ENCODE peak calls at places on chromosomes 4 and X, in eight cellular contexts. O, B, N, F, A, H, Z and C are unnamed samples. For H3K4me1, the result is how much of the 10 kb centered on the place peaks cover.

GRCh38 chrX:102985182-102985581 is 48.1 kb downstream of the RAB40AL start:
- DNase-seq in H (no peak), B (no peak), N (no peak), Z (no peak), A (no peak), F (no peak), O (no peak), C (no peak)

GRCh38 chrX:31126205-31126604 is 54.4 kb upstream of the FTHL17 start:
- DNase-seq in Z (no peak), N (no peak), B (no peak), A (no peak), F (no peak), H (no peak), O (no peak), C (no peak)

GRCh38 chr4:169239236-169239905 is 31.4 kb downstream of the SH3RF1 start:
- DNase-seq in N (no peak), O (no peak), A (no peak), B (no peak), H (no peak), Z (no peak), F (no peak), C (no peak)

GRCh38 chrX:41923925-41924693 is 755 bp upstream of the CASK start:
- DNase-seq in Z (no peak), F (no peak), H (no peak), A (peak), B (no peak), O (no peak), N (peak), C (no peak)

GRCh38 chr4:185219551-185220344 is 10.3 kb downstream of the SNX25 start:
- DNase-seq in F (peak), Z (peak), B (no peak), O (peak), H (peak), A (peak), N (peak), C (peak)

GRCh38 chr4:75831856-75832405 is 70.3 kb downstream of the PPEF2 start:
- DNase-seq in B (no peak), O (peak), H (no peak), F (no peak), N (peak), A (no peak), Z (no peak), C (no peak)

GRCh38 chr4:41957634-41958033 is 22.4 kb downstream of the TMEM33 start:
- DNase-seq in N (no peak), Z (no peak), F (no peak), B (no peak), A (peak), O (no peak), H (no peak), C (no peak)

GRCh38 chr4:89838005-89838404 is 1.0 kb upstream of the SNCA start:
- DNase-seq in F (no peak), B (no peak), Z (no peak), H (no peak), A (peak), N (no peak), O (no peak), C (no peak)

GRCh38 chr4:687048-687974 is 1.6 kb downstream of the SLC49A3 start:
- DNase-seq in H (peak), F (peak), Z (peak), B (peak), N (peak), O (peak), A (peak), C (peak)

GRCh38 chr4:77785669-77786068 is 33.5 kb downstream of the CNOT6L start:
- DNase-seq in A (no peak), Z (no peak), B (no peak), N (no peak), H (no peak), F (no peak), O (no peak), C (no peak)

GRCh38 chr4:7691992-7692391 is 247.7 kb downstream of the AFAP1 start:
- DNase-seq in O (no peak), N (peak), Z (peak), B (no peak), F (no peak), H (peak), A (no peak), C (no peak)

GRCh38 chr4:184275766-184276165 is 58.1 kb upstream of the ENPP6 start:
- DNase-seq in B (no peak), H (no peak), N (no peak), Z (no peak), F (no peak), A (no peak), O (no peak), C (no peak)

GRCh38 chrX:49227726-49228125 is 5.4 kb downstream of the CACNA1F start:
- DNase-seq in H (no peak), A (no peak), Z (no peak), O (no peak), B (no peak), N (no peak), F (no peak), C (no peak)

GRCh38 chr4:112083587-112084347 is 61.5 kb upstream of the FAM241A start:
- DNase-seq in F (no peak), A (peak), N (no peak), O (no peak), B (no peak), H (no peak), Z (no peak), C (no peak)

GRCh38 chrX:47862680-47863079 is 26.0 kb downstream of the ZNF81 start:
- DNase-seq in N (no peak), F (no peak), O (no peak), H (no peak), A (peak), B (no peak), Z (no peak), C (no peak)

GRCh38 chr4:125041372-125041930 is 273.3 kb upstream of the FAT4 start:
- DNase-seq in O (no peak), F (no peak), B (no peak), H (no peak), N (no peak), A (peak), Z (no peak), C (no peak)

GRCh38 chrX:132009344-132009743 is 13.8 kb upstream of the STK26 start:
- DNase-seq in H (no peak), Z (no peak), N (no peak), F (no peak), B (no peak), A (no peak), O (no peak), C (no peak)

GRCh38 chrX:123330229-123330942 is 146.3 kb downstream of the GRIA3 start:
- DNase-seq in B (no peak), H (no peak), A (no peak), Z (no peak), O (no peak), F (no peak), N (no peak), C (no peak)

GRCh38 chr4:8410641-8411271 is 29.8 kb downstream of the ACOX3 start:
- DNase-seq in N (peak), Z (peak), B (no peak), H (peak), F (no peak), A (peak), O (no peak), C (no peak)

GRCh38 chr4:41538017-41538733 is at the start of gene LIMCH1:
- DNase-seq in Z (peak), O (peak), N (peak), B (peak), A (no peak), H (peak), F (peak), C (peak)

GRCh38 chr4:170651786-170652185 is 562.0 kb upstream of the AADAT start:
- DNase-seq in N (no peak), Z (no peak), H (no peak), B (no peak), O (no peak), A (no peak), F (no peak), C (no peak)

GRCh38 chr4:4443821-4444220 is 56.9 kb downstream of the NSG1 start:
- DNase-seq in N (no peak), A (peak), F (no peak), B (no peak), H (no peak), O (no peak), Z (no peak), C (no peak)

GRCh38 chr4:36243355-36244256 is 708 bp downstream of the ARAP2 start:
- DNase-seq in Z (peak), O (no peak), N (no peak), H (peak), A (no peak), F (no peak), B (no peak), C (no peak)

GRCh38 chr4:151658959-151659593 is 101.7 kb downstream of the GATB start:
- DNase-seq in Z (no peak), O (no peak), B (no peak), A (peak), N (no peak), F (no peak), H (no peak), C (peak)

GRCh38 chr4:67929447-67929846 is 33.8 kb downstream of the TMPRSS11A start:
- DNase-seq in H (no peak), F (no peak), Z (no peak), B (no peak), N (no peak), A (no peak), O (no peak), C (no peak)

GRCh38 chr4:124640037-124640730 is 72.3 kb downstream of the ANKRD50 start:
- DNase-seq in O (no peak), Z (no peak), F (no peak), A (peak), N (no peak), H (no peak), B (no peak), C (no peak)

GRCh38 chr4:75302648-75303047 is 211.6 kb downstream of the RCHY1 start:
- DNase-seq in O (no peak), H (no peak), A (no peak), Z (no peak), N (no peak), F (no peak), B (no peak), C (no peak)

GRCh38 chr4:110200673-110201072 is 2.3 kb upstream of the ELOVL6 start:
- DNase-seq in A (no peak), Z (no peak), N (no peak), H (no peak), F (no peak), B (no peak), O (no peak), C (no peak)

GRCh38 chr4:20422398-20422797 is 170.7 kb downstream of the SLIT2 start:
- DNase-seq in N (no peak), A (peak), H (no peak), O (no peak), F (peak), B (no peak), Z (no peak), C (no peak)
- TF ChIP-seq CTCF in N (peak), A (peak), H (peak), O (no peak), F (peak), B (peak), Z (peak), C (no peak)

DNA sequence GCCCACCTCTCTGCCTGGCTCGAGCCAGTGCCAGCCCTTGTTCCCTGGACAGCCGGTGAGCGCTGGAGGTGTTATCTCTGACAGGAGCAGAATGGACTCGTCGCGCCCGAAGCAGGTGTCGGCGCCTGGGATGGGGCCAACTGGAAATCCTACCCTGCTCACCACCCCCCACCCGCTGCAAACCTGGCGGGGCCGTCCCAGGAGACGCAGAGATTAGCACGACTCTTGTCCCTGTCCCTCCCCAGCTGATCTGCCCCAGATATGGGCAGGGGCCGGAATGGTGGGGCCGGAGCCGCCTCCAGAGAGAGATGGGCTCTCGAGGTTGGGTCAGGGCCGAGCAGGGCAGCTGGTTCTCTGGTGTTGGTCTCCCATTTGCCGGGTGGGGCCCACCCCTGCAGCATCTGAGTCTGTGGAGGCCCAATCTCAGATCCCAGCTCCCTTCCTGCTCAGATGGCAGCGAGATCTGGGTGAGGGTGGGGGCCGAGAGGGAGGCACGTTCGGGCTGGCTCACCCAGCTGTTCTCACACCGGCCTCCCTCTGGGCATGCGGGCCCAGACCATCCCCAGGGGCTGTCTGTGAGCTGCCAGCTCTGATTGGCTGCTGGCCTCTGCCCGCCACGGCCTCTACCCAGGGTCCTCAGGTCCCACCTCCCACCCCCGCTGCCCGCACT is 20.1 kb upstream of the FGFR3 start:
- DNase-seq in A (no peak), F (no peak), H (no peak), B (no peak), O (no peak), Z (no peak), N (no peak), C (no peak)
- H3K4me1 ChIP-seq in A (under half), F (under half), H (under half), B (under half), O (under half), Z (under half), N (under half), C (under half)

GRCh38 chrX:127732709-127733108 is 319.5 kb downstream of the ACTRT1 start:
- DNase-seq in F (no peak), Z (no peak), O (no peak), N (no peak), H (no peak), A (no peak), B (no peak), C (no peak)
- TF ChIP-seq CTCF in F (no peak), Z (no peak), O (no peak), N (no peak), H (no peak), A (no peak), B (no peak), C (no peak)

DNA sequence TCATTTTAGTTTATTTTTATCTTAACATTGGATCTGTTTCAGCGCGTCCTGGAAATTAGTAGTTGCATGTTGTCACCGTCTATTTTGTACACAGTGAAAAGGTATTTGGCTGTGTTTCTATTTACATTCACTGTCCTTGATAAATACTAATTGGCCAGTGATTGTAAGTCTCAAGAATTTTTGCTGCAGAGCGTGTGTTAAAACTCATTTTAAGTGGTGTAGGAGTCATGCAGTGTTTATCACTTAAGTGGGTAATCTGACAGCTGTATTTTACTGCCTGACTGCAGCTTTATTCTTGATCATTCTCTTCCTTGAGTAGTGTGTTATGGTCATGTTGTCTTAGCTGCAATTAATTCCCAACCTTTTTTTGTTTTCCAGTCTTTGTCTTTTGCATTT is 9.8 kb downstream of the GUCY1A1 start:
- DNase-seq in B (no peak), O (no peak), Z (no peak), A (no peak), F (no peak), N (no peak), H (no peak), C (no peak)
- H3K4me1 ChIP-seq in B (under half), O (under half), Z (under half), A (under half), F (under half), N (under half), H (half or more), C (half or more)

DNA sequence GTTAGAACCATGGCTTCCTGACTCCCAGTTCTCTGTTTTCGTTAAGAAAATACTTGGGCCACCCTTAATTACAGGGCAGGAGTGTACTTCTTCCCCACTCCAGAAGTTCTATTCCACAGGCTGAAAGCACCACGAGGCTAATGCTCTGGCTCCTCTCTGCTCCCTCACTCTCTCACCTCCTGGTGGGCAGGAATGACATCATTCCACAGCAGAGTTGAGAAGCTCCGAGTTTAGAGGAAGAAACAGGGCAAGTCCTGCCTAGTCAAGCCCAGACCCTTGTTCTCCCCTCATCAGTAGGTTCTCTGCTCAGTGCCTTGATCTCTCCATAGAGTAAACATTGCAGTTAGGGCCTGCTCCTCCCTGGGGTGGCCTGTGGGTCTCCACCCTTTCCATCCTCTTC is 343.8 kb upstream of the CLNK start:
- DNase-seq in H (no peak), O (no peak), F (no peak), B (no peak), N (no peak), A (no peak), Z (no peak), C (peak)
- TF ChIP-seq CTCF in H (no peak), O (no peak), F (no peak), B (no peak), N (no peak), A (no peak), Z (no peak), C (no peak)

DNA sequence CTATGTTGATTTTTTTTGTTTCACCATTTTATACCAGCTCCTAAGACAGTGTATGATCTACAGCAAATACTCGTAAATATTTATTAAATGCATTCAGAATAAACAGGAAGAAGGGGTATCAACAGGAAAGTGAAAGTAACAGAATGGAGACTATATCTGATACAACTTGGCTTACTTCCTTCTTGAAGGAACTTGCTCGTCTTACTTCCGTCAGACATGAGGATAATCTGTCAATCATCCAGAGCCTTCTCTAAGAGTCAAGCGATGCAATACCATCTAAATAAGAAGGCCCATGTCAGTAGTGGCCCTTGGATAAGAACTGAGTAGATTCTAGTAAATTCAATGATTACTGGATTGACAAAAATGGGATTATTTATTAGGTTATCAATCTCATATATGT is 84.2 kb downstream of the CAMK2D start:
- DNase-seq in O (no peak), Z (no peak), H (no peak), N (no peak), B (no peak), A (no peak), F (no peak), C (no peak)
- H3K4me1 ChIP-seq in O (half or more), Z (under half), H (half or more), N (under half), B (under half), A (under half), F (under half), C (under half)

GRCh38 chr4:165006457-165006856 is 25.3 kb upstream of the TRIM60 start:
- DNase-seq in B (no peak), Z (no peak), F (no peak), H (no peak), O (no peak), N (no peak), A (no peak), C (no peak)

GRCh38 chr4:165009493-165010227 is 22.1 kb upstream of the TRIM60 start:
- DNase-seq in A (no peak), Z (no peak), O (no peak), F (no peak), N (no peak), B (no peak), H (no peak), C (no peak)

GRCh38 chr4:165006886-165007285 is 24.9 kb upstream of the TRIM60 start:
- DNase-seq in A (no peak), N (no peak), O (no peak), H (no peak), Z (no peak), B (no peak), F (no peak), C (no peak)

GRCh38 chr4:165010487-165010886 is 21.3 kb upstream of the TRIM60 start:
- DNase-seq in N (no peak), F (no peak), B (no peak), H (no peak), O (no peak), Z (no peak), A (no peak), C (no peak)

DNA sequence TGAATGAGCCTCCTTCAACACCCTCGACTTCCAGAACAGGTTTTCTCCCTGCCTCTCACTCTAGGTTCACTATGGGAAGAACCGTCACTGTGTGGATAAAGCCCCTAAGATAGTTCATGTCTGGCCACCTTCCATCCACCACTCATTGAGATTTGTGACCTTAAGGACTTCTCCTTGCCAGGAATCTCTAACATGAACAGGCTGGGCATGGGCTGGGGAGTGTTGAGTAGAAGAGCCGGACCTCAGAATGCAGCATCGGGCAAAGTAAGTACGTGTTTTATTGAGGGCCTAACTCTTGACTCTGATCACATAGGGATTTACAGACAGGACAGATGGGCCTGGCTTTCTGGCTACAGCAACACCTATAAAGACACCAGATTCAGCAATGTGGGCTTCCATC is 26.4 kb upstream of the TRIM60 start:
- DNase-seq in H (no peak), N (no peak), F (no peak), Z (no peak), O (no peak), B (no peak), A (no peak), C (no peak)
- TF ChIP-seq CTCF in H (no peak), N (no peak), F (no peak), Z (no peak), O (no peak), B (no peak), A (no peak), C (no peak)

GRCh38 chrX:24150051-24150790 is 692 bp downstream of the ZFX start:
- DNase-seq in N (peak), H (peak), Z (peak), A (peak), B (peak), O (peak), F (peak), C (peak)
- H3K4me1 ChIP-seq in N (half or more), H (half or more), Z (half or more), A (half or more), B (under half), O (half or more), F (half or more), C (half or more)

GRCh38 chrX:57817302-57817701 is 93.0 kb downstream of the ZXDA start:
- DNase-seq in F (no peak), Z (no peak), A (no peak), B (no peak), H (no peak), O (no peak), N (no peak), C (no peak)
- TF ChIP-seq CTCF in F (no peak), Z (peak), A (peak), B (no peak), H (peak), O (no peak), N (peak), C (peak)